ENCODE peak calls at places on chromosome 17, in six cellular contexts. K is HepG2, H is A549, J is GM12878, U is K562, Q is upper lobe of left lung. T is an unnamed sample.

GRCh38 chr17:55587608-55588139 is 76.4 kb upstream of the SMIM36 start:
- ATAC-seq in Q (peak; percentile 86), U (peak; percentile 62), H (no peak), J (no peak), K (no peak), T (peak; percentile 90)

GRCh38 chr17:49229805-49230600 is 584 bp downstream of the PHOSPHO1 start:
- ATAC-seq in K (no peak), H (peak; percentile 11), Q (no peak), J (peak; percentile 9), U (no peak), T (peak; percentile 4)

GRCh38 chr17:40779181-40779909 is 3.0 kb downstream of the KRT27 start:
- ATAC-seq in Q (peak; percentile 65), J (no peak), H (peak; percentile 94), U (peak; percentile 63), K (peak; percentile 92), T (no peak)

GRCh38 chr17:63113167-63113566 is 147.1 kb downstream of the TANC2 start:
- ATAC-seq in Q (no peak), U (peak; percentile 40), H (peak; percentile 62), K (peak; percentile 50), J (peak; percentile 30), T (no peak)

GRCh38 chr17:57372156-57372555 is 115.8 kb downstream of the MSI2 start:
- ATAC-seq in Q (no peak), K (no peak), H (peak; percentile 53), J (no peak), U (no peak), T (no peak)

GRCh38 chr17:841313-841712 is 59.2 kb downstream of the MRM3 start:
- ATAC-seq in K (no peak), H (no peak), U (no peak), J (no peak), Q (peak; percentile 67), T (no peak)

GRCh38 chr17:63695889-63696288 is 4.0 kb downstream of the LIMD2 start:
- ATAC-seq in K (no peak), U (no peak), J (no peak), Q (no peak), H (no peak), T (no peak)

GRCh38 chr17:40022961-40023541 is 7.8 kb downstream of the CSF3 start:
- ATAC-seq in U (no peak), J (no peak), H (no peak), Q (no peak), K (no peak), T (no peak)

GRCh38 chr17:60554377-60554788 is 28.3 kb upstream of the APPBP2 start:
- ATAC-seq in U (no peak), J (no peak), H (no peak), K (no peak), Q (peak; percentile 60), T (no peak)

GRCh38 chr17:41651625-41652460 is 27.5 kb upstream of the KRT17 start:
- ATAC-seq in Q (peak; percentile 11), K (no peak), J (no peak), U (no peak), H (no peak), T (peak; percentile 67)

GRCh38 chr17:17018612-17019429 is 23.4 kb upstream of the MPRIP start:
- ATAC-seq in J (no peak), H (no peak), K (peak; percentile 23), U (no peak), Q (peak; percentile 24), T (no peak)

GRCh38 chr17:69050999-69051775 is 9.5 kb downstream of the ABCA9 start:
- ATAC-seq in H (no peak), Q (peak; percentile 46), J (no peak), U (no peak), K (no peak), T (no peak)

GRCh38 chr17:11140028-11140427 is 101.0 kb upstream of the SHISA6 start:
- ATAC-seq in K (no peak), H (no peak), Q (peak; percentile 17), J (no peak), U (no peak), T (no peak)

GRCh38 chr17:34252138-34252889 is 2.8 kb upstream of the CCL2 start:
- ATAC-seq in K (no peak), H (peak; percentile 76), Q (peak; percentile 61), U (peak; percentile 77), J (peak; percentile 89), T (peak; percentile 88)

GRCh38 chr17:56676807-56677206 is 83.3 kb downstream of the NOG start:
- ATAC-seq in K (no peak), Q (no peak), U (no peak), J (no peak), H (peak; percentile 60), T (no peak)

GRCh38 chr17:73043686-73044581 is 48.6 kb downstream of the SLC39A11 start:
- ATAC-seq in Q (no peak), J (peak; percentile 64), K (no peak), U (no peak), H (no peak), T (peak; percentile 60)

GRCh38 chr17:57045868-57046671 is 39.0 kb upstream of the AKAP1 start:
- ATAC-seq in J (peak; percentile 91), K (peak; percentile 31), Q (peak; percentile 81), U (no peak), H (peak; percentile 45), T (peak; percentile 68)

GRCh38 chr17:2453865-2454264 is 53.0 kb upstream of the MNT start:
- ATAC-seq in H (no peak), U (no peak), Q (no peak), K (no peak), J (peak; percentile 72), T (no peak)

GRCh38 chr17:48642059-48642842 is 16.1 kb upstream of the HOXB9 start:
- ATAC-seq in J (no peak), H (peak; percentile 44), Q (no peak), U (no peak), K (peak; percentile 49), T (no peak)

GRCh38 chr17:35740997-35741931 is 9.8 kb downstream of the RASL10B start:
- ATAC-seq in K (no peak), U (peak; percentile 75), H (peak; percentile 67), Q (no peak), J (peak; percentile 40), T (peak; percentile 35)

GRCh38 chr17:18038861-18039534 is at the start of the genes ATPAF2 and GID4:
- ATAC-seq in K (peak; percentile 90), H (peak; percentile 95), Q (peak; percentile 98), J (peak; percentile 95), U (peak; percentile 94), T (peak; percentile 99)
- TF ChIP-seq POLR2A in K (peak; percentile 71), H (peak; percentile 58), Q (no peak), J (peak; percentile 79), U (peak; percentile 60), T (peak; percentile 18)

GRCh38 chr17:80277751-80278671 is 17.4 kb downstream of the RNF213 start:
- ATAC-seq in U (no peak), Q (no peak), K (no peak), H (peak; percentile 50), J (no peak), T (peak; percentile 44)
- TF ChIP-seq EP300 in U (no peak), Q (no peak), K (no peak), H (no peak), J (no peak), T (no peak)

GRCh38 chr17:4997302-4998026 is at the start of the genes INCA1 and KIF1C:
- ATAC-seq in U (peak; percentile 97), K (peak; percentile 78), Q (peak; percentile 98), H (peak; percentile 93), J (peak; percentile 93), T (peak; percentile 95)
- TF ChIP-seq POLR2A in U (peak; percentile 67), K (peak; percentile 62), Q (peak; percentile 59), H (peak; percentile 82), J (peak; percentile 70), T (peak; percentile 84)

GRCh38 chr17:45384800-45385262 is 47.8 kb downstream of the ARHGAP27 start:
- ATAC-seq in U (no peak), H (peak; percentile 51), J (no peak), Q (no peak), K (peak; percentile 55), T (no peak)
- TF ChIP-seq EP300 in U (no peak), H (no peak), J (no peak), Q (no peak), K (no peak), T (no peak)

GRCh38 chr17:44183024-44183423 is 3.7 kb upstream of the TMUB2 start:
- ATAC-seq in K (no peak), Q (no peak), U (no peak), H (no peak), J (no peak), T (no peak)

GRCh38 chr17:44184212-44184810 is 2.5 kb upstream of the TMUB2 start:
- ATAC-seq in H (no peak), K (no peak), U (no peak), Q (no peak), J (no peak), T (no peak)

GRCh38 chr17:44188757-44189403 is 2.1 kb downstream of the TMUB2 start:
- ATAC-seq in Q (no peak), K (no peak), U (no peak), H (no peak), J (no peak), T (no peak)

GRCh38 chr17:44187131-44187899 is 543 bp downstream of the TMUB2 start:
- ATAC-seq in K (peak; percentile 45), Q (peak; percentile 86), H (peak; percentile 71), U (peak; percentile 68), J (peak; percentile 71), T (peak; percentile 73)

GRCh38 chr17:44186307-44187130 is at the start of gene TMUB2:
- ATAC-seq in H (peak; percentile 85), J (peak; percentile 88), K (peak; percentile 81), U (peak; percentile 89), Q (peak; percentile 99), T (peak; percentile 96)
- TF ChIP-seq POLR2A in H (peak; percentile 98), J (peak; percentile 94), K (peak; percentile 95), U (peak; percentile 93), Q (peak; percentile 53), T (peak; percentile 58)

GRCh38 chr17:8223356-8224063 is 13.1 kb upstream of the AURKB start:
- ATAC-seq in U (peak; percentile 66), J (peak; percentile 53), H (peak; percentile 12), K (peak; percentile 62), Q (peak; percentile 11), T (no peak)

GRCh38 chr17:8227238-8227581 is 16.8 kb upstream of the AURKB start:
- ATAC-seq in U (no peak), J (no peak), K (no peak), Q (no peak), H (no peak), T (no peak)

GRCh38 chr17:8224891-8225812 is 14.8 kb upstream of the AURKB start:
- ATAC-seq in K (no peak), U (no peak), J (no peak), H (no peak), Q (no peak), T (no peak)

GRCh38 chr17:8225813-8226535 is 15.6 kb upstream of the AURKB start:
- ATAC-seq in Q (no peak), U (no peak), H (peak; percentile 5), J (peak; percentile 2), K (no peak), T (no peak)

GRCh38 chr17:8226536-8227237 is 16.3 kb upstream of the AURKB start:
- ATAC-seq in H (peak; percentile 42), K (no peak), U (peak; percentile 41), Q (peak; percentile 1), J (peak; percentile 20), T (peak; percentile 8)
- TF ChIP-seq EP300 in H (no peak), K (no peak), U (no peak), Q (no peak), J (peak; percentile 35), T (no peak)

T was measured in gastroesophageal sphincter.